ENCODE peak calls at places on chromosomes 5 and 9, in nine cellular contexts. One of them, this sample, is unnamed.

GRCh38 chr5:175840050-175840841 is 31.1 kb upstream of the CPLX2 start:
- DNase-seq in sciatic nerve: no peak
- DNase-seq in amniotic stem cell: no peak
- DNase-seq in Caki2: no peak
- DNase-seq in stimulated activated naive CD4-positive, alpha-beta T cell: no peak
- DNase-seq in activated CD8-positive, alpha-beta memory T cell treated with anti-CD3 and anti-CD28 coated beads for 24 hours: no peak
- DNase-seq in AG10803: peak; percentile 23
- DNase-seq in GM18507: no peak
- DNase-seq in left ventricle myocardium inferior: no peak
- DNase-seq in this sample: no peak

GRCh38 chr9:123383512-123384170 is 27.6 kb downstream of the CRB2 start:
- DNase-seq in sciatic nerve: no peak
- DNase-seq in amniotic stem cell: no peak
- DNase-seq in Caki2: no peak
- DNase-seq in stimulated activated naive CD4-positive, alpha-beta T cell: no peak
- DNase-seq in activated CD8-positive, alpha-beta memory T cell treated with anti-CD3 and anti-CD28 coated beads for 24 hours: no peak
- DNase-seq in AG10803: no peak
- DNase-seq in GM18507: no peak
- DNase-seq in left ventricle myocardium inferior: no peak
- DNase-seq in this sample: no peak

GRCh38 chr9:69527454-69527853 is 144.7 kb downstream of the APBA1 start:
- DNase-seq in sciatic nerve: no peak
- DNase-seq in amniotic stem cell: no peak
- DNase-seq in Caki2: no peak
- DNase-seq in stimulated activated naive CD4-positive, alpha-beta T cell: no peak
- DNase-seq in activated CD8-positive, alpha-beta memory T cell treated with anti-CD3 and anti-CD28 coated beads for 24 hours: no peak
- DNase-seq in AG10803: no peak
- DNase-seq in GM18507: no peak
- DNase-seq in left ventricle myocardium inferior: no peak
- DNase-seq in this sample: no peak

GRCh38 chr9:100583019-100583802 is 5.3 kb downstream of the CAVIN4 start:
- DNase-seq in sciatic nerve: no peak
- DNase-seq in amniotic stem cell: no peak
- DNase-seq in Caki2: no peak
- DNase-seq in stimulated activated naive CD4-positive, alpha-beta T cell: no peak
- DNase-seq in activated CD8-positive, alpha-beta memory T cell treated with anti-CD3 and anti-CD28 coated beads for 24 hours: no peak
- DNase-seq in AG10803: peak; percentile 12
- DNase-seq in GM18507: no peak
- DNase-seq in left ventricle myocardium inferior: no peak
- DNase-seq in this sample: no peak

GRCh38 chr9:125410522-125410894 is 148.9 kb downstream of the GAPVD1 start:
- DNase-seq in sciatic nerve: no peak
- DNase-seq in amniotic stem cell: no peak
- DNase-seq in Caki2: no peak
- DNase-seq in stimulated activated naive CD4-positive, alpha-beta T cell: no peak
- DNase-seq in activated CD8-positive, alpha-beta memory T cell treated with anti-CD3 and anti-CD28 coated beads for 24 hours: no peak
- DNase-seq in AG10803: no peak
- DNase-seq in GM18507: no peak
- DNase-seq in left ventricle myocardium inferior: no peak
- DNase-seq in this sample: peak; percentile 40

GRCh38 chr5:15609076-15609725 is 109.2 kb downstream of the FBXL7 start:
- DNase-seq in sciatic nerve: no peak
- DNase-seq in amniotic stem cell: no peak
- DNase-seq in Caki2: no peak
- DNase-seq in stimulated activated naive CD4-positive, alpha-beta T cell: no peak
- DNase-seq in activated CD8-positive, alpha-beta memory T cell treated with anti-CD3 and anti-CD28 coated beads for 24 hours: no peak
- DNase-seq in AG10803: no peak
- DNase-seq in GM18507: no peak
- DNase-seq in left ventricle myocardium inferior: no peak
- DNase-seq in this sample: no peak

GRCh38 chr9:14326264-14326826 is 12.4 kb upstream of the NFIB start:
- DNase-seq in sciatic nerve: no peak
- DNase-seq in amniotic stem cell: no peak
- DNase-seq in Caki2: peak; percentile 75
- DNase-seq in stimulated activated naive CD4-positive, alpha-beta T cell: no peak
- DNase-seq in activated CD8-positive, alpha-beta memory T cell treated with anti-CD3 and anti-CD28 coated beads for 24 hours: no peak
- DNase-seq in AG10803: peak; percentile 47
- DNase-seq in GM18507: no peak
- DNase-seq in left ventricle myocardium inferior: no peak
- DNase-seq in this sample: no peak

GRCh38 chr5:3252235-3252634 is 343.4 kb upstream of the IRX1 start:
- DNase-seq in sciatic nerve: no peak
- DNase-seq in amniotic stem cell: no peak
- DNase-seq in Caki2: no peak
- DNase-seq in stimulated activated naive CD4-positive, alpha-beta T cell: no peak
- DNase-seq in activated CD8-positive, alpha-beta memory T cell treated with anti-CD3 and anti-CD28 coated beads for 24 hours: no peak
- DNase-seq in AG10803: no peak
- DNase-seq in GM18507: no peak
- DNase-seq in left ventricle myocardium inferior: no peak
- DNase-seq in this sample: no peak

GRCh38 chr5:126917918-126918623 is 112.3 kb downstream of the MARCHF3 start:
- DNase-seq in sciatic nerve: no peak
- DNase-seq in amniotic stem cell: no peak
- DNase-seq in Caki2: no peak
- DNase-seq in stimulated activated naive CD4-positive, alpha-beta T cell: no peak
- DNase-seq in activated CD8-positive, alpha-beta memory T cell treated with anti-CD3 and anti-CD28 coated beads for 24 hours: no peak
- DNase-seq in AG10803: peak; percentile 28
- DNase-seq in GM18507: no peak
- DNase-seq in left ventricle myocardium inferior: no peak
- DNase-seq in this sample: no peak

GRCh38 chr5:57751710-57752109 is 269.1 kb upstream of the ACTBL2 start:
- DNase-seq in sciatic nerve: no peak
- DNase-seq in amniotic stem cell: no peak
- DNase-seq in Caki2: no peak
- DNase-seq in stimulated activated naive CD4-positive, alpha-beta T cell: no peak
- DNase-seq in activated CD8-positive, alpha-beta memory T cell treated with anti-CD3 and anti-CD28 coated beads for 24 hours: no peak
- DNase-seq in AG10803: peak; percentile 38
- DNase-seq in GM18507: no peak
- DNase-seq in left ventricle myocardium inferior: no peak
- DNase-seq in this sample: no peak

GRCh38 chr5:124180523-124181461 is 565.6 kb downstream of the ZNF608 start:
- DNase-seq in sciatic nerve: no peak
- DNase-seq in amniotic stem cell: no peak
- DNase-seq in Caki2: no peak
- DNase-seq in stimulated activated naive CD4-positive, alpha-beta T cell: no peak
- DNase-seq in activated CD8-positive, alpha-beta memory T cell treated with anti-CD3 and anti-CD28 coated beads for 24 hours: no peak
- DNase-seq in AG10803: peak; percentile 19
- DNase-seq in GM18507: no peak
- DNase-seq in left ventricle myocardium inferior: no peak
- DNase-seq in this sample: no peak

GRCh38 chr9:31790720-31791119 is 593.7 kb upstream of the ACO1 start:
- DNase-seq in sciatic nerve: no peak
- DNase-seq in amniotic stem cell: no peak
- DNase-seq in Caki2: no peak
- DNase-seq in stimulated activated naive CD4-positive, alpha-beta T cell: no peak
- DNase-seq in activated CD8-positive, alpha-beta memory T cell treated with anti-CD3 and anti-CD28 coated beads for 24 hours: no peak
- DNase-seq in AG10803: no peak
- DNase-seq in GM18507: no peak
- DNase-seq in left ventricle myocardium inferior: no peak
- DNase-seq in this sample: no peak

GRCh38 chr5:151298063-151298462 is 5.5 kb downstream of the SLC36A3 start:
- DNase-seq in sciatic nerve: no peak
- DNase-seq in amniotic stem cell: peak; percentile 41
- DNase-seq in Caki2: peak; percentile 16
- DNase-seq in stimulated activated naive CD4-positive, alpha-beta T cell: no peak
- DNase-seq in activated CD8-positive, alpha-beta memory T cell treated with anti-CD3 and anti-CD28 coated beads for 24 hours: no peak
- DNase-seq in AG10803: peak; percentile 33
- DNase-seq in GM18507: no peak
- DNase-seq in left ventricle myocardium inferior: no peak
- DNase-seq in this sample: no peak

GRCh38 chr9:76415731-76416130 is 21.5 kb upstream of the RFK start:
- DNase-seq in sciatic nerve: no peak
- DNase-seq in amniotic stem cell: no peak
- DNase-seq in Caki2: no peak
- DNase-seq in stimulated activated naive CD4-positive, alpha-beta T cell: no peak
- DNase-seq in activated CD8-positive, alpha-beta memory T cell treated with anti-CD3 and anti-CD28 coated beads for 24 hours: no peak
- DNase-seq in AG10803: peak; percentile 15
- DNase-seq in GM18507: no peak
- DNase-seq in left ventricle myocardium inferior: no peak
- DNase-seq in this sample: no peak

GRCh38 chr5:139293199-139293503 is 389 bp upstream of the MATR3 start:
- DNase-seq in sciatic nerve: no peak
- DNase-seq in amniotic stem cell: no peak
- DNase-seq in Caki2: no peak
- DNase-seq in stimulated activated naive CD4-positive, alpha-beta T cell: no peak
- DNase-seq in activated CD8-positive, alpha-beta memory T cell treated with anti-CD3 and anti-CD28 coated beads for 24 hours: no peak
- DNase-seq in AG10803: no peak
- DNase-seq in GM18507: no peak
- DNase-seq in left ventricle myocardium inferior: no peak
- DNase-seq in this sample: no peak

GRCh38 chr9:123397975-123398374 is 42.0 kb downstream of the CRB2 start:
- DNase-seq in sciatic nerve: no peak
- DNase-seq in amniotic stem cell: no peak
- DNase-seq in Caki2: no peak
- DNase-seq in stimulated activated naive CD4-positive, alpha-beta T cell: no peak
- DNase-seq in activated CD8-positive, alpha-beta memory T cell treated with anti-CD3 and anti-CD28 coated beads for 24 hours: no peak
- DNase-seq in AG10803: no peak
- DNase-seq in GM18507: no peak
- DNase-seq in left ventricle myocardium inferior: no peak
- DNase-seq in this sample: no peak

GRCh38 chr5:93622240-93622885 is 39.3 kb downstream of the NR2F1 start:
- DNase-seq in sciatic nerve: no peak
- DNase-seq in amniotic stem cell: no peak
- DNase-seq in Caki2: peak; percentile 49
- DNase-seq in stimulated activated naive CD4-positive, alpha-beta T cell: peak; percentile 11
- DNase-seq in activated CD8-positive, alpha-beta memory T cell treated with anti-CD3 and anti-CD28 coated beads for 24 hours: no peak
- DNase-seq in AG10803: peak; percentile 61
- DNase-seq in GM18507: no peak
- DNase-seq in left ventricle myocardium inferior: no peak
- DNase-seq in this sample: no peak

GRCh38 chr5:1067141-1068121 is 44.4 kb downstream of the SLC12A7 start:
- DNase-seq in sciatic nerve: no peak
- DNase-seq in amniotic stem cell: no peak
- DNase-seq in Caki2: no peak
- DNase-seq in stimulated activated naive CD4-positive, alpha-beta T cell: no peak
- DNase-seq in activated CD8-positive, alpha-beta memory T cell treated with anti-CD3 and anti-CD28 coated beads for 24 hours: no peak
- DNase-seq in AG10803: no peak
- DNase-seq in GM18507: no peak
- DNase-seq in left ventricle myocardium inferior: no peak
- DNase-seq in this sample: peak; percentile 67

GRCh38 chr9:132857601-132858342 is 20.3 kb downstream of the AK8 start:
- DNase-seq in sciatic nerve: no peak
- DNase-seq in amniotic stem cell: no peak
- DNase-seq in Caki2: no peak
- DNase-seq in stimulated activated naive CD4-positive, alpha-beta T cell: no peak
- DNase-seq in activated CD8-positive, alpha-beta memory T cell treated with anti-CD3 and anti-CD28 coated beads for 24 hours: no peak
- DNase-seq in AG10803: peak; percentile 25
- DNase-seq in GM18507: no peak
- DNase-seq in left ventricle myocardium inferior: peak; percentile 39
- DNase-seq in this sample: no peak

GRCh38 chr5:137152616-137153015 is 346.5 kb downstream of the SPOCK1 start:
- DNase-seq in sciatic nerve: no peak
- DNase-seq in amniotic stem cell: no peak
- DNase-seq in Caki2: no peak
- DNase-seq in stimulated activated naive CD4-positive, alpha-beta T cell: no peak
- DNase-seq in activated CD8-positive, alpha-beta memory T cell treated with anti-CD3 and anti-CD28 coated beads for 24 hours: no peak
- DNase-seq in AG10803: no peak
- DNase-seq in GM18507: no peak
- DNase-seq in left ventricle myocardium inferior: no peak
- DNase-seq in this sample: no peak

GRCh38 chr9:134214395-134214765 is 50.0 kb upstream of the RNU6ATAC start:
- DNase-seq in sciatic nerve: peak; percentile 58
- DNase-seq in amniotic stem cell: no peak
- DNase-seq in Caki2: no peak
- DNase-seq in stimulated activated naive CD4-positive, alpha-beta T cell: no peak
- DNase-seq in activated CD8-positive, alpha-beta memory T cell treated with anti-CD3 and anti-CD28 coated beads for 24 hours: no peak
- DNase-seq in AG10803: no peak
- DNase-seq in GM18507: no peak
- DNase-seq in left ventricle myocardium inferior: no peak
- DNase-seq in this sample: no peak

GRCh38 chr5:3145641-3146040 is 394.2 kb upstream of the IRX2 start:
- DNase-seq in sciatic nerve: no peak
- DNase-seq in amniotic stem cell: no peak
- DNase-seq in Caki2: no peak
- DNase-seq in stimulated activated naive CD4-positive, alpha-beta T cell: no peak
- DNase-seq in activated CD8-positive, alpha-beta memory T cell treated with anti-CD3 and anti-CD28 coated beads for 24 hours: no peak
- DNase-seq in AG10803: no peak
- DNase-seq in GM18507: no peak
- DNase-seq in left ventricle myocardium inferior: no peak
- DNase-seq in this sample: no peak

GRCh38 chr9:132384376-132384775 is 22.3 kb downstream of the TTF1 start:
- DNase-seq in sciatic nerve: no peak
- DNase-seq in amniotic stem cell: no peak
- DNase-seq in Caki2: no peak
- DNase-seq in stimulated activated naive CD4-positive, alpha-beta T cell: no peak
- DNase-seq in activated CD8-positive, alpha-beta memory T cell treated with anti-CD3 and anti-CD28 coated beads for 24 hours: no peak
- DNase-seq in AG10803: no peak
- DNase-seq in GM18507: no peak
- DNase-seq in left ventricle myocardium inferior: no peak
- DNase-seq in this sample: no peak

GRCh38 chr9:136543830-136544548 is 1.9 kb downstream of the NOTCH1 start:
- DNase-seq in sciatic nerve: no peak
- DNase-seq in amniotic stem cell: no peak
- DNase-seq in Caki2: no peak
- DNase-seq in stimulated activated naive CD4-positive, alpha-beta T cell: no peak
- DNase-seq in activated CD8-positive, alpha-beta memory T cell treated with anti-CD3 and anti-CD28 coated beads for 24 hours: no peak
- DNase-seq in AG10803: no peak
- DNase-seq in GM18507: no peak
- DNase-seq in left ventricle myocardium inferior: no peak
- DNase-seq in this sample: peak; percentile 67

GRCh38 chr5:142425286-142426065 is 100.7 kb upstream of the SPRY4 start:
- DNase-seq in sciatic nerve: no peak
- DNase-seq in amniotic stem cell: no peak
- DNase-seq in Caki2: no peak
- DNase-seq in stimulated activated naive CD4-positive, alpha-beta T cell: no peak
- DNase-seq in activated CD8-positive, alpha-beta memory T cell treated with anti-CD3 and anti-CD28 coated beads for 24 hours: no peak
- DNase-seq in AG10803: peak; percentile 87
- DNase-seq in GM18507: no peak
- DNase-seq in left ventricle myocardium inferior: no peak
- DNase-seq in this sample: no peak

GRCh38 chr9:134556531-134557068 is 85.0 kb upstream of the COL5A1 start:
- DNase-seq in sciatic nerve: peak; percentile 56
- DNase-seq in amniotic stem cell: no peak
- DNase-seq in Caki2: no peak
- DNase-seq in stimulated activated naive CD4-positive, alpha-beta T cell: no peak
- DNase-seq in activated CD8-positive, alpha-beta memory T cell treated with anti-CD3 and anti-CD28 coated beads for 24 hours: no peak
- DNase-seq in AG10803: peak; percentile 91
- DNase-seq in GM18507: no peak
- DNase-seq in left ventricle myocardium inferior: no peak
- DNase-seq in this sample: peak; percentile 48

GRCh38 chr9:2231831-2232230 is 216.7 kb downstream of the SMARCA2 start:
- DNase-seq in sciatic nerve: no peak
- DNase-seq in amniotic stem cell: no peak
- DNase-seq in Caki2: no peak
- DNase-seq in stimulated activated naive CD4-positive, alpha-beta T cell: no peak
- DNase-seq in activated CD8-positive, alpha-beta memory T cell treated with anti-CD3 and anti-CD28 coated beads for 24 hours: no peak
- DNase-seq in AG10803: peak; percentile 83
- DNase-seq in GM18507: no peak
- DNase-seq in left ventricle myocardium inferior: no peak
- DNase-seq in this sample: no peak

GRCh38 chr9:97518909-97519307 is 17.4 kb downstream of the TMOD1 start:
- DNase-seq in sciatic nerve: no peak
- DNase-seq in amniotic stem cell: no peak
- DNase-seq in Caki2: peak; percentile 77
- DNase-seq in stimulated activated naive CD4-positive, alpha-beta T cell: no peak
- DNase-seq in activated CD8-positive, alpha-beta memory T cell treated with anti-CD3 and anti-CD28 coated beads for 24 hours: no peak
- DNase-seq in AG10803: peak; percentile 76
- DNase-seq in GM18507: no peak
- DNase-seq in left ventricle myocardium inferior: no peak
- DNase-seq in this sample: no peak

GRCh38 chr9:106994463-106994862 is 131.5 kb downstream of the ZNF462 start:
- DNase-seq in sciatic nerve: no peak
- DNase-seq in amniotic stem cell: no peak
- DNase-seq in Caki2: no peak
- DNase-seq in stimulated activated naive CD4-positive, alpha-beta T cell: no peak
- DNase-seq in activated CD8-positive, alpha-beta memory T cell treated with anti-CD3 and anti-CD28 coated beads for 24 hours: no peak
- DNase-seq in AG10803: no peak
- DNase-seq in GM18507: no peak
- DNase-seq in left ventricle myocardium inferior: no peak
- DNase-seq in this sample: no peak

GRCh38 chr9:93258419-93258817 is 74.5 kb downstream of the WNK2 start:
- DNase-seq in sciatic nerve: no peak
- DNase-seq in amniotic stem cell: no peak
- DNase-seq in Caki2: no peak
- DNase-seq in stimulated activated naive CD4-positive, alpha-beta T cell: no peak
- DNase-seq in activated CD8-positive, alpha-beta memory T cell treated with anti-CD3 and anti-CD28 coated beads for 24 hours: peak; percentile 33
- DNase-seq in AG10803: no peak
- DNase-seq in GM18507: no peak
- DNase-seq in left ventricle myocardium inferior: no peak
- DNase-seq in this sample: no peak

GRCh38 chr9:33852216-33852826 is 35.4 kb downstream of the UBE2R2 start:
- DNase-seq in sciatic nerve: peak; percentile 80
- DNase-seq in amniotic stem cell: peak; percentile 29
- DNase-seq in Caki2: peak; percentile 47
- DNase-seq in stimulated activated naive CD4-positive, alpha-beta T cell: peak; percentile 42
- DNase-seq in activated CD8-positive, alpha-beta memory T cell treated with anti-CD3 and anti-CD28 coated beads for 24 hours: peak; percentile 68
- DNase-seq in AG10803: peak; percentile 55
- DNase-seq in GM18507: no peak
- DNase-seq in left ventricle myocardium inferior: peak; percentile 58
- DNase-seq in this sample: peak; percentile 79